ENCODE peak calls at places on chromosomes 12 and 14, in four cellular contexts. Q, P, A and H are unnamed samples.

GRCh38 chr12:122944588-122944987 is 21.7 kb downstream of the ABCB9 start:
- DNase-seq in Q (peak), P (peak), A (no peak), H (no peak)

GRCh38 chr12:29782821-29783772 is 645 bp downstream of the TMTC1 start:
- DNase-seq in Q (peak), P (no peak), A (peak), H (peak)

GRCh38 chr12:25550186-25550585 is 2.9 kb downstream of the LMNTD1 start:
- DNase-seq in Q (no peak), P (no peak), A (no peak), H (no peak)

GRCh38 chr14:21308479-21309237 is 28.8 kb downstream of the RPGRIP1 start:
- DNase-seq in Q (peak), P (peak), A (peak), H (peak)

GRCh38 chr12:130646690-130647089 is 69.4 kb downstream of the RIMBP2 start:
- DNase-seq in Q (no peak), P (no peak), A (no peak), H (no peak)

GRCh38 chr14:62099091-62099490 is 336.9 kb downstream of the SNAPC1 start:
- DNase-seq in Q (no peak), P (no peak), A (no peak), H (no peak)

GRCh38 chr14:100010679-100011078 is 54.5 kb upstream of the EVL start:
- DNase-seq in Q (no peak), P (no peak), A (no peak), H (no peak)

GRCh38 chr12:116070420-116070819 is 207.1 kb downstream of the MED13L start:
- DNase-seq in Q (no peak), P (no peak), A (no peak), H (no peak)

GRCh38 chr14:105430535-105430934 is 10.9 kb downstream of the MTA1 start:
- DNase-seq in Q (peak), P (peak), A (no peak), H (peak)

DNA sequence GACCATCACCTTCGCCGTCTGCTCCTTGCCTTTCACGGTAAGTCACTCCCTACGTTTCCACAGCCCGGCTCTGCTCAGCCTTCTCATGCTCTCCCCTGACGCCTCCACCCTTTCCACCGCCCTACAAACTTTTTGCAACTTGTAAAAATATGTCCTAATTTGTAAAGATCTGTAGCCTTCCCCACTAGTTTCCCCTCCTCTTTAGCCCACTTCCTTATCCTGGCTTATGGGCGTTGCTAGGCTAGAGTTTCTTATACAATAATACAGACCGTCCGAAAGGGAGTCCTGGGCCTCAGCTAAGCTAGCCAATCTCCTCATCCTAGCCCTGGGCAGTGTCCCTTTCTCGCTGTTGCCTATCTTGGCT is 1.2 kb downstream of the PTGER2 start:
- DNase-seq in Q (no peak), P (no peak), A (peak), H (no peak)
- H3K4me3 ChIP-seq in Q (no peak), P (no peak), A (peak), H (no peak)

GRCh38 chr14:54803926-54804719 is 98.5 kb downstream of the GCH1 start:
- DNase-seq in Q (no peak), P (no peak), A (no peak), H (no peak)

GRCh38 chr14:54804720-54805060 is 97.9 kb downstream of the GCH1 start:
- DNase-seq in Q (no peak), P (no peak), A (peak), H (no peak)

GRCh38 chr14:54806616-54807015 is 96.0 kb downstream of the GCH1 start:
- DNase-seq in Q (no peak), P (no peak), A (no peak), H (no peak)

GRCh38 chr14:54805080-54805479 is 97.5 kb downstream of the GCH1 start:
- DNase-seq in Q (no peak), P (no peak), A (peak), H (no peak)

GRCh38 chr14:54805521-54806322 is 96.9 kb downstream of the GCH1 start:
- DNase-seq in Q (peak), P (peak), A (peak), H (peak)
- H2AFZ ChIP-seq in Q (peak), P (peak), A (peak), H (peak)

GRCh38 chr12:104180389-104180788 is 35.2 kb upstream of the TXNRD1 start:
- DNase-seq in Q (peak), P (no peak), A (no peak), H (no peak)
- TF ChIP-seq CTCF in Q (no peak), P (no peak), A (no peak), H (no peak)

GRCh38 chr12:39619316-39619659 is 315 bp downstream of the ABCD2 start:
- DNase-seq in Q (no peak), P (no peak), A (peak), H (no peak)
- H3K4me3 ChIP-seq in Q (peak), P (no peak), A (peak), H (no peak)